ENCODE peak calls at places on chromosome 1, in five cellular contexts. U is ecto neural progenitor cell, T is EL, Y is activated B cell treated with CpG ODN at 0.5 μM for 24 hours, I is ACHN. K is an unnamed sample.

GRCh38 chr1:48030211-48030610 is 33.0 kb upstream of the TRABD2B start:
- DNase-seq in T (no peak), U (no peak), I (no peak), Y (no peak), K (no peak)

GRCh38 chr1:33473900-33474299 is 1.5 kb downstream of the ZSCAN20 start:
- DNase-seq in I (no peak), Y (no peak), T (peak), U (no peak), K (peak)

GRCh38 chr1:163796394-163796821 is 474.7 kb downstream of the NUF2 start:
- DNase-seq in I (no peak), Y (no peak), T (peak), U (no peak), K (peak)

GRCh38 chr1:14928886-14929546 is 224.5 kb upstream of the TMEM51 start:
- DNase-seq in I (no peak), T (no peak), U (no peak), Y (no peak), K (no peak)

GRCh38 chr1:19073311-19074186 is 117.1 kb upstream of the IFFO2 start:
- DNase-seq in U (no peak), T (no peak), I (no peak), Y (no peak), K (no peak)

GRCh38 chr1:117051224-117052064 is 8.7 kb upstream of the TTF2 start:
- DNase-seq in I (no peak), U (no peak), Y (no peak), T (no peak), K (peak)

GRCh38 chr1:116538527-116538926 is 32.3 kb downstream of the CD58 start:
- DNase-seq in U (no peak), T (peak), I (peak), Y (no peak), K (peak)

GRCh38 chr1:52973843-52974242 is 46.8 kb downstream of the SCP2 start:
- DNase-seq in Y (no peak), I (no peak), T (no peak), U (no peak), K (no peak)

GRCh38 chr1:8070381-8070811 is 44.3 kb upstream of the ERRFI1 start:
- DNase-seq in I (no peak), U (no peak), Y (no peak), T (no peak), K (peak)

GRCh38 chr1:53431244-53431643 is 28.0 kb upstream of the DMRTB1 start:
- DNase-seq in I (no peak), U (no peak), Y (no peak), T (no peak), K (no peak)

GRCh38 chr1:53410100-53410541 is 49.1 kb upstream of the DMRTB1 start:
- DNase-seq in I (no peak), U (peak), T (peak), Y (no peak), K (no peak)

GRCh38 chr1:202656057-202656456 is 54.2 kb downstream of the SYT2 start:
- DNase-seq in T (peak), U (peak), Y (no peak), I (peak), K (no peak)

GRCh38 chr1:31593136-31593665 is 16.9 kb downstream of the TINAGL1 start:
- DNase-seq in I (no peak), U (no peak), Y (no peak), T (no peak), K (no peak)

GRCh38 chr1:66752000-66752592 is at the start of gene DYNLT5:
- DNase-seq in U (peak), I (peak), Y (no peak), T (peak), K (no peak)

GRCh38 chr1:1435094-1435903 is at the start of gene VWA1:
- DNase-seq in Y (peak), U (peak), T (peak), I (peak), K (peak)

GRCh38 chr1:11761988-11762406 is at the start of gene C1orf167:
- DNase-seq in T (no peak), U (no peak), Y (no peak), I (no peak), K (no peak)